ENCODE peak calls at places on chromosomes 4 and X, in five cellular contexts. V, I, F, P and N are unnamed samples.
A peak's percentile ranks its signal among the peaks of the same experiment; 100 is the strongest.

GRCh38 chr4:93897559-93897958 is 69.0 kb downstream of the ATOH1 start:
- DNase-seq in P (no peak), I (no peak), V (no peak), F (peak; percentile 8), N (no peak)

GRCh38 chrX:134004038-134004437 is 18.6 kb upstream of the GPC3 start:
- DNase-seq in I (no peak), V (no peak), P (no peak), F (no peak), N (no peak)

GRCh38 chrX:10326578-10326977 is 169.8 kb downstream of the CLCN4 start:
- DNase-seq in I (no peak), F (no peak), V (no peak), P (no peak), N (peak; percentile 4)

GRCh38 chr4:177410566-177410965 is 31.7 kb downstream of the AGA start:
- DNase-seq in I (no peak), F (no peak), V (no peak), P (no peak), N (no peak)

GRCh38 chr4:101282076-101282844 is 65.1 kb downstream of the PPP3CA start:
- DNase-seq in P (no peak), F (no peak), V (no peak), I (no peak), N (no peak)

GRCh38 chrX:152908486-152908885 is 10.6 kb downstream of the ZNF185 start:
- DNase-seq in I (no peak), P (no peak), V (no peak), F (no peak), N (no peak)

GRCh38 chr4:150007512-150007911 is 70.7 kb upstream of the DCLK2 start:
- DNase-seq in V (no peak), F (no peak), P (no peak), I (no peak), N (no peak)

GRCh38 chrX:45329217-45329616 is 128.5 kb upstream of the DIPK2B start:
- DNase-seq in V (no peak), P (no peak), F (no peak), I (no peak), N (no peak)

GRCh38 chr4:93144644-93145043 is 683.9 kb upstream of the ATOH1 start:
- DNase-seq in I (no peak), V (no peak), P (no peak), F (no peak), N (no peak)

GRCh38 chrX:68894513-68895338 is 65.9 kb downstream of the EFNB1 start:
- DNase-seq in F (peak; percentile 60), I (no peak), P (peak; percentile 31), V (peak; percentile 35), N (no peak)
- TF ChIP-seq CTCF in F (no peak), I (no peak), P (no peak), V (no peak), N (no peak)

DNA sequence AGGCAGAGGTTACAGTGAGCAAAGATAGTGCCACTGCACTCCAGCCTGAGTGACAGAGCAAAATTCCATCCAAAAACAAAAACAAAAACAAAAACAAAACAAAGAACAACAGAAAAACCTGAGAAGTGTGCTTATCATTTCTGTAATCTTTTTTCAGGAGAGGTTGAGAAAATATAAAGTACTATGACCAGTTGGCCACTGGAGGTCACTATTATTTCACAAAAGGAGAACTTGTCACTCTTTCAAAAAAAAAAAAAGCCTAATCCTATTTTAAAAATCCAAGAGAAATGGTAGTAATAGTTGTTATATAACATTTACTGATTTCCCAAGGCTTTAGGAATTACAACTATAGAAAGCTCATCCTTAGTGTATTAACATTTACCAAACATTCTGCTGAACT is 24.9 kb upstream of the RNF150 start:
- DNase-seq in V (no peak), P (no peak), F (peak; percentile 44), I (no peak), N (no peak)
- TF ChIP-seq CTCF in V (peak; percentile 58), P (no peak), F (peak; percentile 72), I (peak; percentile 79), N (peak; percentile 39)

GRCh38 chr4:118740869-118741268 is 55.7 kb downstream of the METTL14 start:
- DNase-seq in V (no peak), P (no peak), F (peak; percentile 30), I (no peak), N (no peak)
- TF ChIP-seq CTCF in V (peak; percentile 46), P (peak; percentile 50), F (peak; percentile 54), I (peak; percentile 64), N (peak; percentile 9)

DNA sequence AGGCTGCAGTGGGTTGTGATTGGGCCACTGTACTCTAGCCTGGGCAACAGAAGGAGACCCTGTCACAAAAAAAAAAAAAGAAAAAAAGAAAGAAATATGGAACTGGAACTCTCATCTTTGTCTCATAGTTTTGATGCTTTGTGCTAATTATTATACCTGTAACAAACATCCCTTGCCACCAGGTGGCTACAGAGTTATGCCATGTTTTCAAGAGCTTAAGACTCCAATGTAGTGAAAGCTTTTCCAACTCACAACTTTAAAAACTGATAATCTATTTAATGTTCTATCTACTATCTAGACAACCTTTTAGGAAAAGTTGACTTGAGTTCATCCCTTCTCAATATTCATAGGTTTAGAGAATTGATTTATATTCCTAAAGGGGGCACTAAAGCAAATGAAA is 42.4 kb downstream of the HTR2C start:
- DNase-seq in F (peak; percentile 55), I (no peak), P (no peak), V (no peak), N (no peak)
- TF ChIP-seq CTCF in F (peak; percentile 53), I (peak; percentile 77), P (no peak), V (no peak), N (peak; percentile 38)

DNA sequence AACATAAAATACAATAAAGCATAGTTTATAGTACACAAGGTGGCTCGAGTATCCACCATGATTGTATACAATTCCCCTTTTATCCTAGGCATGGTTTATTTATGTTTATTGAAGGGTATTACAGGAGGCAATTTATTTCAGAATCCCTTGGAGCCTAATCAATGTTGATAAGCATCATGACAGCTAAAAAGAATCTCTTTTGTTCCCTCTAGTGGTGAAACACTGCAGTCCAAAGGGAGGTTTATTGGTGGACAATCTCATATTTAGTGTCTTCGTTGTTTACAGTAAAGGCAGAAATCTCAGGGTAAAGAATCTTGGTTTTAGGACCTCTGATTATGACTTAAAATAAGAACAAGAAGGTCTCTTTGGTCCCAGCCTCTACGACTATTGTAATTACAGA is 1712.5 kb downstream of the C4orf33 start:
- DNase-seq in I (no peak), V (no peak), F (no peak), P (no peak), N (no peak)
- TF ChIP-seq CTCF in I (peak; percentile 52), V (peak; percentile 31), F (peak; percentile 57), P (no peak), N (peak; percentile 38)

DNA sequence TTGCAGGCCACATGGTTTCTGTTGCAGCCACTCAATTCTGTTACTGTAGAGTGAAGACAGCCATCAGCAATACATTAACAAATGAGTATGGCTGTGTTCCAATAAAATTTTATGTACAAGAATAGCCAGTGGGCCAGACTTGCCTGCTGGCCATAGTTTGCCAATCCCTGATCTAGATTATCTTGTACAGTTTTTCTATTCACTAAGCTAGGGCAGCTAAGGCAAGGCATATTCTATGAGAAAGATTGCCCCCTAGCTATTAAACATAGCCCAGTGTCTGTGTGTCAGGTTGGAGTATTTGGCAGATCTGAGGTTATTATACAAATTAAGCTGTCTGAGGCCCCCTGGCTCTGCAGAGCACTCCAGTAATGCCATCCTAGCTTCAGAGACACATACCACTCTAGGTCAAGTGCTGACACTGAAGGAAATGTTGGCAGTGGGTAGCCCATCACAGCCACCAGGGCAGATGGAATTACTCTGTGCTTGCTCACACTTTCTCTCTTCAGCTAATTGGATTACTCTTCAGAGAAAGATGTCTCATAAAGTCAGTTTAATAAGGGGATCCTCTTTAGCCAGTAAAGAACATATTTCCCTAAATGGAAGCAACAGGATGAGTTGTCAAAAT is 40.7 kb downstream of the MTTP start:
- DNase-seq in V (no peak), P (no peak), F (no peak), I (no peak), N (no peak)
- TF ChIP-seq CTCF in V (no peak), P (no peak), F (no peak), I (no peak), N (no peak)

GRCh38 chr4:2041234-2042130 is 17.6 kb upstream of the NAT8L start:
- DNase-seq in F (peak; percentile 91), V (no peak), I (peak; percentile 80), P (peak; percentile 14), N (peak; percentile 35)

GRCh38 chr4:2044119-2044485 is 15.0 kb upstream of the NAT8L start:
- DNase-seq in V (no peak), P (no peak), F (no peak), I (no peak), N (no peak)

GRCh38 chr4:2042947-2043395 is 16.2 kb upstream of the NAT8L start:
- DNase-seq in I (no peak), F (no peak), V (no peak), P (no peak), N (no peak)

GRCh38 chr4:2043396-2044118 is 15.6 kb upstream of the NAT8L start:
- DNase-seq in I (no peak), F (no peak), P (no peak), V (no peak), N (no peak)

GRCh38 chr4:2042207-2042946 is 16.8 kb upstream of the NAT8L start:
- DNase-seq in V (no peak), I (no peak), F (peak; percentile 69), P (no peak), N (no peak)
- TF ChIP-seq CTCF in V (no peak), I (no peak), F (peak; percentile 9), P (no peak), N (no peak)